ENCODE peak calls at places on chromosomes 2 and 18, in eight cellular contexts. E is breast epithelium, G is SK-N-SH, V is spleen, Z is stomach, L is HCT116, Y is GM12878, A is endothelial cell of umbilical vein. X is an unnamed sample. For H3K4me1, the result is how much of the 10 kb centered on the place peaks cover.

GRCh38 chr2:218516614-218517013 is 51.5 kb downstream of the USP37 start:
- DNase-seq in E (no peak), V (no peak), L (peak), Y (no peak), Z (no peak), G (peak), A (no peak), X (no peak)

GRCh38 chr2:234426616-234427015 is 70.3 kb downstream of the ARL4C start:
- DNase-seq in Y (peak), E (no peak), A (no peak), Z (no peak), V (no peak), L (no peak), G (no peak), X (no peak)

GRCh38 chr18:68847219-68847860 is 49.5 kb downstream of the CCDC102B start:
- DNase-seq in V (no peak), E (no peak), Y (no peak), G (no peak), L (peak), Z (no peak), A (peak), X (no peak)

GRCh38 chr18:22734812-22735627 is 198.1 kb upstream of the RBBP8 start:
- DNase-seq in E (no peak), G (no peak), Z (no peak), A (no peak), Y (no peak), L (no peak), V (no peak), X (no peak)

GRCh38 chr2:43579275-43579981 is 16.4 kb downstream of the THADA start:
- DNase-seq in Y (no peak), Z (no peak), G (no peak), V (no peak), A (no peak), E (no peak), L (no peak), X (no peak)

GRCh38 chr18:78587626-78588600 is 391.7 kb upstream of the SALL3 start:
- DNase-seq in V (no peak), G (no peak), L (no peak), Y (no peak), A (no peak), E (no peak), Z (no peak), X (no peak)

GRCh38 chr2:45889053-45889452 is 237.6 kb downstream of the PRKCE start:
- DNase-seq in Y (peak), V (peak), L (no peak), A (no peak), G (no peak), Z (no peak), E (no peak), X (no peak)

GRCh38 chr2:43605079-43605655 is 9.3 kb upstream of the THADA start:
- DNase-seq in Y (no peak), A (peak), Z (no peak), E (no peak), G (peak), V (no peak), L (peak), X (peak)

GRCh38 chr2:17363846-17364245 is 154.4 kb downstream of the RAD51AP2 start:
- DNase-seq in G (no peak), A (no peak), Z (no peak), Y (no peak), E (no peak), L (no peak), V (no peak), X (no peak)

GRCh38 chr2:136582631-136583205 is 182.6 kb upstream of the THSD7B start:
- DNase-seq in L (no peak), A (no peak), Z (no peak), E (no peak), G (no peak), Y (no peak), V (no peak), X (no peak)

GRCh38 chr2:158586491-158586890 is 129.7 kb downstream of the PKP4 start:
- DNase-seq in A (no peak), V (no peak), L (no peak), G (no peak), Z (no peak), Y (no peak), E (no peak), X (no peak)

GRCh38 chr2:45121236-45121927 is 112.1 kb upstream of the SIX2 start:
- DNase-seq in E (no peak), Y (no peak), Z (no peak), V (no peak), G (no peak), A (no peak), L (no peak), X (no peak)

DNA sequence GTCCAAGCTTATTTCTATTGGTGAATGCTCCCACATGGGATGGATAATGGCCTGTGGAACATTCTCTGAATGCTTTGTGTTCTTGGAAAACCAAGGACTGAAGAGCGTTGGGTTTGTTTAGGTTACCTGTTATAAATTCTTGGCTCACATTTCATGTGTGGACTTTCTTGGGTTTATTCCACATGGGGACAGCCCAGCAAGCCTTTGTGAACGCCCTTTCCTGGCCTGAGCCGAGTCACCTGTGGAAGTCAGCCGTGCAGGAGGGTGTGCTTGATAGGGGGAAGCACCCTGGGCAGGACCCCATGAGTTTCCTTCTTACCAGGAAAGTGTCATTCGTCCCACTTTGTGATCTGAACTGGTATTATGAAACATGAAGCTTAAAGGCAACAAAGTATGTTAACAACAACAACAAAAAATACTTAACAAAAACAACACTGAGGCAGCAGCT is 4.1 kb downstream of the RAB31 start:
- DNase-seq in G (no peak), L (no peak), Z (no peak), Y (no peak), V (no peak), A (no peak), E (no peak), X (no peak)
- H3K4me1 ChIP-seq in G (under half), L (under half), Z (under half), Y (under half), V (half or more), A (under half), E (under half), X (half or more)

DNA sequence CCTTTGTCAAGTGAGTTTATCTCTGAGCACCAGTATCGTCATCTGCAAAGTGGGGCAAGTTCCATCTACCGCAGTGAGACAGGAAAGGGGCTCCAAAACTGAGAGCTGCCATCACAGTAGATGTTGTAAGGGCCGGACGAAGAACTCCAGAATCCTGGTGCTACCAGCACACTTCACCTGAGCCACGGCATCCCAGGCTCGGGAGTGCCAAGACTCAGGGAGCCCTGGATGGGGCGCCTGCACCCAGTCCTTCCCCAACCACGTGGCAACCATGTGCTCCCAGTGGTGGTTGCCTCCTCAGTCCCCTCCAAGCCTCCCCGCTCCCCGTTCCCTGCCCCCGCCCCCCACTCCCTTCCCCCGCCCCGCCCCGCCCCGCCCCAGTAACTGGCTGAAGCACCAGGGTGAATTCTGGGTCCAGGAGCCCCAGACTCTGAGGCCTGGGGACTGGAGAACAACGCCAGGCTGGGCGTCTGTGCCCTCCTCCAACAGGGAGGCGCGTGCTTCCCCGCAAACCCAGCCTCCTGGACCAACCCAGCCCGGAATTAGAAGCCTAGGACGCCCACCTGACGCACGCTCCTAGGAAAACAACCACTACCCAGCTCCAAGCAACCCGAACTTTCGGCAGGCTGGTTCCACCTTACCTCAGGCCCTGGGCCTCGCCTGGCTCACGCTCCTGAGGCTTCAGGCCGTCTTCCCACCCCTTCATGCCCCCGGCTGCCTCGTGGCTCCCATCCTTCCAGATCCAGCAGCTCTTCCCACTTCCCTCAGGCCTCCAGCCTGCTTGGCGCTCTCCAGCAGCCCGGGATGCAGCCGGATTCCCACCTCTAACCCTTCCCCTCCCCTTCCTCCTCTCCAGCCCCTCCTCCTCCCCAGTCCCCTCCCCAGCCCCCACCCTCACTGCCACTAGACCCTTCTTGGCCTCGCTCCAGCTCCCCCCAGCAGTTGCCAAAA is 67.6 kb downstream of the LAMA3 start:
- DNase-seq in V (no peak), E (no peak), A (no peak), G (no peak), Z (no peak), L (no peak), Y (no peak), X (no peak)
- TF ChIP-seq POLR2AphosphoS5 in V (no peak), E (no peak), A (no peak), G (no peak), Z (no peak), L (no peak), Y (no peak), X (no peak)

GRCh38 chr2:112634153-112634873 is 11.4 kb upstream of the SLC20A1 start:
- DNase-seq in L (no peak), A (no peak), G (no peak), E (peak), V (no peak), Z (no peak), Y (no peak), X (no peak)
- H3K4me1 ChIP-seq in L (under half), A (under half), G (under half), E (under half), V (half or more), Z (under half), Y (under half), X (under half)

DNA sequence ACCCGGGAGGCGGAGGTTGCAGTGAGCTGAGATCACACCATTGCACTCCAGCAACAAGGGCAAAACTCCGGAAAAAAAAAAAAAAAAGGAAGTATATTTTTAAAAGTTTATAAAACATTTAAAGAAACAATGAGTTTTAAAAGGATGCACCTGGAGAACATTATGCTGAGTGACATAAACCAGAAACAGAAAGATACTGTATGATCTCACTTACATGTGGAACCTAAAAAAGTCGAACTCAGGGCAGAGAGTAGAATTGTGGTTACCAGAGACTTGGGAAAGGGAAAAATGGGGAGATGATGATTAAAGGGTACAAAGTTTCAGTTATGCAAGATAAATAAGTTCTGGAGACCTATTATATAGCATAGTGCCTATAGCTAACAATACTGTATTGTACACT is 52.8 kb upstream of the RTN4 start:
- DNase-seq in L (no peak), Y (no peak), V (no peak), E (no peak), G (no peak), Z (no peak), A (peak), X (no peak)
- TF ChIP-seq POLR2AphosphoS5 in L (no peak), Y (no peak), V (no peak), E (no peak), G (peak), Z (no peak), A (no peak), X (no peak)

GRCh38 chr2:170503971-170504819 is 210.9 kb upstream of the SP5 start:
- DNase-seq in L (no peak), V (no peak), A (peak), Y (no peak), Z (no peak), G (no peak), E (no peak), X (no peak)

GRCh38 chr2:170503563-170503962 is 211.6 kb upstream of the SP5 start:
- DNase-seq in V (no peak), Z (no peak), G (no peak), Y (no peak), A (no peak), L (no peak), E (no peak), X (no peak)

GRCh38 chr2:170500770-170501169 is 214.4 kb upstream of the SP5 start:
- DNase-seq in A (no peak), V (no peak), L (no peak), G (no peak), E (no peak), Z (no peak), Y (no peak), X (no peak)

GRCh38 chr2:170504820-170505145 is 210.4 kb upstream of the SP5 start:
- DNase-seq in A (no peak), L (no peak), Y (no peak), G (no peak), E (no peak), V (no peak), Z (no peak), X (no peak)

DNA sequence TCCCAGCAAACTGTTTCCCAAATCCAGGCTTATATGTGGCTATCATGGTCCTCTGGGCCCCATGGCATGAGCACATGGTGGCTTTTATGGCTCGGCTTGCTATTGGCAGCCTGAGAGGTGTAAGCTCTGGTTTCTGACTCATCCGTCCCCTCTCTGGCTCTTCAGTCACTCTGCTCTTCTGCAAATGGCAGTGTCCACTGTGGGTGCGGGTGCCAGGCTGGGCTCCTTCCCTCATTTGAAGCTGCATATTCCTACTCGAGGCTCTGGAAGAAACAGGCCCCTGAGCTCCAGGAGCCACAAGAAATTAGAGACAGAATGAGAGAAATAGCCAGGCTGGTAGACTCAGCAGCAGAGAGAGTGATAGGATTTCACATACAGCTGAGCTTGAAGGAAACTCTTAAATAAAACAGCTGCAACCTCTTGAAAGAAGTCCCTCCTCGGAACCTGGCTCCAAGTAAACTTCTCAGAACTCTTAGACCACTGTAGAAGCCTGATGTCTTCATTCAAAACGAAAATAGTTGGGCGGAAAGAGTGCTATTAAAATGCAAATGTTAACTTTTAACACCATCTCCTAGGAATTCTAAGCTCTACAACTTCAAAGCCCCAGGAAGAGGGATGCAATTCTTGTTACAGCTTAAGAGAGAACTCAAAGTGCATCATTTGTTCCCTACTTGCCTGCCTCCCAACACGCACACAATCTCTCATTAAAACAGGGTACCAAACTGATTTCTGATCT is 212.6 kb upstream of the SP5 start:
- DNase-seq in G (no peak), Z (no peak), L (no peak), Y (no peak), A (no peak), V (no peak), E (no peak), X (no peak)
- H3K4me1 ChIP-seq in G (under half), Z (under half), L (under half), Y (under half), A (under half), V (under half), E (under half), X (under half)

DNA sequence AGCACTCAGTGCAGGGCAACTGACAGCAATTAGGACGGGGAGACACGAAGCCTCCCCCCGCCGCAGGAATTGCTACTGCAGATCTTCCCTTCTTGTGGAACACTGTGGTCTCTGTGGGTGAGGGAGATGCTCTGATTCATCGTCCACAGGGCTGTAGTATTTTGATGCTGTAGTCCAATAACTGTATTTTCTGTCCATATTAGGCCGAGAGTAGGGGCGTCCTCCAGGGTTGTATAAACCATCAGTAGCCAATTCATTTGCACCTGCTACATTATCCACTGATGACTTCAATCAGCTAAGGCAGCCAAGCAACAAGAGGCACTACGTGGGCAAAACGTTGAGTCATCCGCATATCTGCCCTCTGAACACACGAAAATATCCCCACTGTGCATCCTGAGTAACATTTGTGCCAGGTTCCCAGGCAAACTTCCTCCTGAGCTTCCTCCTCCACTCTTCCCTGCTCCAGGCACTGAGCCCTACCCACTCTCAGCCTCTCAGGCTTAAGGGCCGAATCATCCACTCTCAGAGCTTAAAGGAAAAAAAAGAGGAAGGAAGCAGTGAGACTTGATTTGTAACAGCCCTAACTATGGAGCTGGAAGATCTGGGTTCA is 62.1 kb downstream of the LBH start:
- DNase-seq in G (no peak), Z (no peak), A (peak), E (no peak), Y (no peak), L (peak), V (no peak), X (no peak)
- TF ChIP-seq POLR2AphosphoS5 in G (no peak), Z (no peak), A (no peak), E (no peak), Y (no peak), L (no peak), V (no peak), X (no peak)

GRCh38 chr2:236577481-236578410 is 8.1 kb downstream of the ACKR3 start:
- DNase-seq in E (no peak), Y (no peak), Z (no peak), G (no peak), V (no peak), A (peak), L (no peak), X (no peak)
- H3K4me1 ChIP-seq in E (under half), Y (under half), Z (half or more), G (under half), V (under half), A (under half), L (under half), X (under half)

GRCh38 chr2:34030273-34030672 is 431.2 kb upstream of the FAM98A start:
- DNase-seq in Z (no peak), L (no peak), A (no peak), G (no peak), Y (no peak), E (no peak), V (no peak), X (no peak)

GRCh38 chr2:34031097-34031496 is 432.0 kb upstream of the FAM98A start:
- DNase-seq in Y (no peak), Z (no peak), A (no peak), L (no peak), V (no peak), E (no peak), G (no peak), X (no peak)

GRCh38 chr2:34029073-34029472 is 430.0 kb upstream of the FAM98A start:
- DNase-seq in Z (no peak), A (no peak), G (no peak), Y (no peak), V (no peak), L (no peak), E (no peak), X (no peak)

GRCh38 chr2:34025196-34025595 is 426.1 kb upstream of the FAM98A start:
- DNase-seq in Z (no peak), E (no peak), Y (no peak), A (no peak), V (no peak), L (no peak), G (no peak), X (no peak)
- TF ChIP-seq POLR2AphosphoS5 in Z (no peak), E (no peak), Y (no peak), A (no peak), V (no peak), L (no peak), G (no peak), X (no peak)

X was measured in Panc1.